ENCODE peak calls at places on chromosomes 2 and 18, in eight cellular contexts. One of them, this sample, is unnamed.
A peak's percentile ranks its signal among the peaks of the same experiment; 100 is the strongest.

GRCh38 chr18:23317975-23318675 is 135.0 kb upstream of the RIOK3 start:
- DNase-seq in stimulated activated CD8-positive, alpha-beta memory T cell treated with anti-CD3 and anti-CD28 coated beads, Interleukin-12 subunit alpha, Interleukin-12 subunit beta, amount 100 ng/mL, for 4 hours: no peak
- DNase-seq in cerebellar nuclear complex: no peak
- DNase-seq in iPS DF 6.9: no peak
- DNase-seq in foreskin fibroblast: peak; percentile 61
- DNase-seq in GM18507: no peak
- DNase-seq in activated T-helper 1 cell treated with Interleukin-2 at 50 U/mL for 16 hours: no peak
- DNase-seq in tibial nerve: no peak
- DNase-seq in this sample: no peak

GRCh38 chr2:61726456-61727209 is 127.2 kb downstream of the FAM161A start:
- DNase-seq in stimulated activated CD8-positive, alpha-beta memory T cell treated with anti-CD3 and anti-CD28 coated beads, Interleukin-12 subunit alpha, Interleukin-12 subunit beta, amount 100 ng/mL, for 4 hours: no peak
- DNase-seq in cerebellar nuclear complex: no peak
- DNase-seq in iPS DF 6.9: no peak
- DNase-seq in foreskin fibroblast: peak; percentile 21
- DNase-seq in GM18507: no peak
- DNase-seq in activated T-helper 1 cell treated with Interleukin-2 at 50 U/mL for 16 hours: no peak
- DNase-seq in tibial nerve: no peak
- DNase-seq in this sample: no peak

GRCh38 chr18:9101730-9102390 is 639 bp upstream of the NDUFV2 start:
- DNase-seq in stimulated activated CD8-positive, alpha-beta memory T cell treated with anti-CD3 and anti-CD28 coated beads, Interleukin-12 subunit alpha, Interleukin-12 subunit beta, amount 100 ng/mL, for 4 hours: no peak
- DNase-seq in cerebellar nuclear complex: no peak
- DNase-seq in iPS DF 6.9: no peak
- DNase-seq in foreskin fibroblast: peak; percentile 81
- DNase-seq in GM18507: no peak
- DNase-seq in activated T-helper 1 cell treated with Interleukin-2 at 50 U/mL for 16 hours: no peak
- DNase-seq in tibial nerve: no peak
- DNase-seq in this sample: no peak

GRCh38 chr2:101818531-101819451 is 121.3 kb downstream of the MAP4K4 start:
- DNase-seq in stimulated activated CD8-positive, alpha-beta memory T cell treated with anti-CD3 and anti-CD28 coated beads, Interleukin-12 subunit alpha, Interleukin-12 subunit beta, amount 100 ng/mL, for 4 hours: no peak
- DNase-seq in cerebellar nuclear complex: no peak
- DNase-seq in iPS DF 6.9: no peak
- DNase-seq in foreskin fibroblast: peak; percentile 83
- DNase-seq in GM18507: no peak
- DNase-seq in activated T-helper 1 cell treated with Interleukin-2 at 50 U/mL for 16 hours: no peak
- DNase-seq in tibial nerve: no peak
- DNase-seq in this sample: no peak

GRCh38 chr2:23292024-23292423 is 93.0 kb upstream of the KLHL29 start:
- DNase-seq in stimulated activated CD8-positive, alpha-beta memory T cell treated with anti-CD3 and anti-CD28 coated beads, Interleukin-12 subunit alpha, Interleukin-12 subunit beta, amount 100 ng/mL, for 4 hours: no peak
- DNase-seq in cerebellar nuclear complex: no peak
- DNase-seq in iPS DF 6.9: no peak
- DNase-seq in foreskin fibroblast: no peak
- DNase-seq in GM18507: no peak
- DNase-seq in activated T-helper 1 cell treated with Interleukin-2 at 50 U/mL for 16 hours: no peak
- DNase-seq in tibial nerve: no peak
- DNase-seq in this sample: no peak

GRCh38 chr2:10961490-10961875 is 49.7 kb downstream of the KCNF1 start:
- DNase-seq in stimulated activated CD8-positive, alpha-beta memory T cell treated with anti-CD3 and anti-CD28 coated beads, Interleukin-12 subunit alpha, Interleukin-12 subunit beta, amount 100 ng/mL, for 4 hours: no peak
- DNase-seq in cerebellar nuclear complex: no peak
- DNase-seq in iPS DF 6.9: no peak
- DNase-seq in foreskin fibroblast: no peak
- DNase-seq in GM18507: no peak
- DNase-seq in activated T-helper 1 cell treated with Interleukin-2 at 50 U/mL for 16 hours: no peak
- DNase-seq in tibial nerve: no peak
- DNase-seq in this sample: no peak

GRCh38 chr2:238259085-238260020 is 19.5 kb upstream of the HES6 start:
- DNase-seq in stimulated activated CD8-positive, alpha-beta memory T cell treated with anti-CD3 and anti-CD28 coated beads, Interleukin-12 subunit alpha, Interleukin-12 subunit beta, amount 100 ng/mL, for 4 hours: no peak
- DNase-seq in cerebellar nuclear complex: no peak
- DNase-seq in iPS DF 6.9: no peak
- DNase-seq in foreskin fibroblast: no peak
- DNase-seq in GM18507: no peak
- DNase-seq in activated T-helper 1 cell treated with Interleukin-2 at 50 U/mL for 16 hours: no peak
- DNase-seq in tibial nerve: no peak
- DNase-seq in this sample: no peak

GRCh38 chr2:120053891-120054290 is 41.0 kb downstream of the EPB41L5 start:
- DNase-seq in stimulated activated CD8-positive, alpha-beta memory T cell treated with anti-CD3 and anti-CD28 coated beads, Interleukin-12 subunit alpha, Interleukin-12 subunit beta, amount 100 ng/mL, for 4 hours: no peak
- DNase-seq in cerebellar nuclear complex: no peak
- DNase-seq in iPS DF 6.9: no peak
- DNase-seq in foreskin fibroblast: peak; percentile 24
- DNase-seq in GM18507: no peak
- DNase-seq in activated T-helper 1 cell treated with Interleukin-2 at 50 U/mL for 16 hours: no peak
- DNase-seq in tibial nerve: no peak
- DNase-seq in this sample: no peak

GRCh38 chr2:218406949-218407703 is 7.5 kb downstream of the CTDSP1 start:
- DNase-seq in stimulated activated CD8-positive, alpha-beta memory T cell treated with anti-CD3 and anti-CD28 coated beads, Interleukin-12 subunit alpha, Interleukin-12 subunit beta, amount 100 ng/mL, for 4 hours: peak; percentile 43
- DNase-seq in cerebellar nuclear complex: peak; percentile 20
- DNase-seq in iPS DF 6.9: no peak
- DNase-seq in foreskin fibroblast: peak; percentile 78
- DNase-seq in GM18507: no peak
- DNase-seq in activated T-helper 1 cell treated with Interleukin-2 at 50 U/mL for 16 hours: peak; percentile 56
- DNase-seq in tibial nerve: peak; percentile 63
- DNase-seq in this sample: peak; percentile 62

GRCh38 chr18:36527740-36528455 is 230.4 kb downstream of the FHOD3 start:
- DNase-seq in stimulated activated CD8-positive, alpha-beta memory T cell treated with anti-CD3 and anti-CD28 coated beads, Interleukin-12 subunit alpha, Interleukin-12 subunit beta, amount 100 ng/mL, for 4 hours: no peak
- DNase-seq in cerebellar nuclear complex: no peak
- DNase-seq in iPS DF 6.9: no peak
- DNase-seq in foreskin fibroblast: no peak
- DNase-seq in GM18507: no peak
- DNase-seq in activated T-helper 1 cell treated with Interleukin-2 at 50 U/mL for 16 hours: no peak
- DNase-seq in tibial nerve: no peak
- DNase-seq in this sample: no peak

GRCh38 chr18:57954928-57955327 is 89.1 kb upstream of the NEDD4L start:
- DNase-seq in stimulated activated CD8-positive, alpha-beta memory T cell treated with anti-CD3 and anti-CD28 coated beads, Interleukin-12 subunit alpha, Interleukin-12 subunit beta, amount 100 ng/mL, for 4 hours: no peak
- DNase-seq in cerebellar nuclear complex: no peak
- DNase-seq in iPS DF 6.9: no peak
- DNase-seq in foreskin fibroblast: no peak
- DNase-seq in GM18507: no peak
- DNase-seq in activated T-helper 1 cell treated with Interleukin-2 at 50 U/mL for 16 hours: no peak
- DNase-seq in tibial nerve: no peak
- DNase-seq in this sample: no peak

GRCh38 chr2:234003972-234004617 is 46.4 kb upstream of the SPP2 start:
- DNase-seq in stimulated activated CD8-positive, alpha-beta memory T cell treated with anti-CD3 and anti-CD28 coated beads, Interleukin-12 subunit alpha, Interleukin-12 subunit beta, amount 100 ng/mL, for 4 hours: no peak
- DNase-seq in cerebellar nuclear complex: no peak
- DNase-seq in iPS DF 6.9: no peak
- DNase-seq in foreskin fibroblast: peak; percentile 96
- DNase-seq in GM18507: no peak
- DNase-seq in activated T-helper 1 cell treated with Interleukin-2 at 50 U/mL for 16 hours: no peak
- DNase-seq in tibial nerve: no peak
- DNase-seq in this sample: no peak

GRCh38 chr2:23291274-23291673 is 93.7 kb upstream of the KLHL29 start:
- DNase-seq in stimulated activated CD8-positive, alpha-beta memory T cell treated with anti-CD3 and anti-CD28 coated beads, Interleukin-12 subunit alpha, Interleukin-12 subunit beta, amount 100 ng/mL, for 4 hours: no peak
- DNase-seq in cerebellar nuclear complex: no peak
- DNase-seq in iPS DF 6.9: no peak
- DNase-seq in foreskin fibroblast: no peak
- DNase-seq in GM18507: no peak
- DNase-seq in activated T-helper 1 cell treated with Interleukin-2 at 50 U/mL for 16 hours: no peak
- DNase-seq in tibial nerve: no peak
- DNase-seq in this sample: no peak

GRCh38 chr2:232501331-232501771 is 13.7 kb upstream of the ECEL1 start:
- DNase-seq in stimulated activated CD8-positive, alpha-beta memory T cell treated with anti-CD3 and anti-CD28 coated beads, Interleukin-12 subunit alpha, Interleukin-12 subunit beta, amount 100 ng/mL, for 4 hours: no peak
- DNase-seq in cerebellar nuclear complex: no peak
- DNase-seq in iPS DF 6.9: no peak
- DNase-seq in foreskin fibroblast: no peak
- DNase-seq in GM18507: no peak
- DNase-seq in activated T-helper 1 cell treated with Interleukin-2 at 50 U/mL for 16 hours: no peak
- DNase-seq in tibial nerve: no peak
- DNase-seq in this sample: peak; percentile 80

GRCh38 chr2:37809525-37809924 is 115.6 kb upstream of the RMDN2 start:
- DNase-seq in stimulated activated CD8-positive, alpha-beta memory T cell treated with anti-CD3 and anti-CD28 coated beads, Interleukin-12 subunit alpha, Interleukin-12 subunit beta, amount 100 ng/mL, for 4 hours: no peak
- DNase-seq in cerebellar nuclear complex: no peak
- DNase-seq in iPS DF 6.9: no peak
- DNase-seq in foreskin fibroblast: peak; percentile 81
- DNase-seq in GM18507: no peak
- DNase-seq in activated T-helper 1 cell treated with Interleukin-2 at 50 U/mL for 16 hours: no peak
- DNase-seq in tibial nerve: peak; percentile 31
- DNase-seq in this sample: peak; percentile 70

GRCh38 chr2:98757904-98758421 is 27.0 kb upstream of the MGAT4A start:
- DNase-seq in stimulated activated CD8-positive, alpha-beta memory T cell treated with anti-CD3 and anti-CD28 coated beads, Interleukin-12 subunit alpha, Interleukin-12 subunit beta, amount 100 ng/mL, for 4 hours: peak; percentile 17
- DNase-seq in cerebellar nuclear complex: no peak
- DNase-seq in iPS DF 6.9: no peak
- DNase-seq in foreskin fibroblast: peak; percentile 89
- DNase-seq in GM18507: peak; percentile 66
- DNase-seq in activated T-helper 1 cell treated with Interleukin-2 at 50 U/mL for 16 hours: peak; percentile 47
- DNase-seq in tibial nerve: peak; percentile 26
- DNase-seq in this sample: no peak

GRCh38 chr2:147806846-147807245 is 38.0 kb upstream of the ACVR2A start:
- DNase-seq in stimulated activated CD8-positive, alpha-beta memory T cell treated with anti-CD3 and anti-CD28 coated beads, Interleukin-12 subunit alpha, Interleukin-12 subunit beta, amount 100 ng/mL, for 4 hours: no peak
- DNase-seq in cerebellar nuclear complex: no peak
- DNase-seq in iPS DF 6.9: no peak
- DNase-seq in foreskin fibroblast: no peak
- DNase-seq in GM18507: no peak
- DNase-seq in activated T-helper 1 cell treated with Interleukin-2 at 50 U/mL for 16 hours: no peak
- DNase-seq in tibial nerve: no peak
- DNase-seq in this sample: no peak

GRCh38 chr2:216109962-216110614 is 940 bp downstream of the XRCC5 start:
- DNase-seq in stimulated activated CD8-positive, alpha-beta memory T cell treated with anti-CD3 and anti-CD28 coated beads, Interleukin-12 subunit alpha, Interleukin-12 subunit beta, amount 100 ng/mL, for 4 hours: no peak
- DNase-seq in cerebellar nuclear complex: no peak
- DNase-seq in iPS DF 6.9: no peak
- DNase-seq in foreskin fibroblast: peak; percentile 71
- DNase-seq in GM18507: no peak
- DNase-seq in activated T-helper 1 cell treated with Interleukin-2 at 50 U/mL for 16 hours: no peak
- DNase-seq in tibial nerve: no peak
- DNase-seq in this sample: peak; percentile 49

GRCh38 chr2:189347540-189347939 is 93.7 kb upstream of the WDR75 start:
- DNase-seq in stimulated activated CD8-positive, alpha-beta memory T cell treated with anti-CD3 and anti-CD28 coated beads, Interleukin-12 subunit alpha, Interleukin-12 subunit beta, amount 100 ng/mL, for 4 hours: no peak
- DNase-seq in cerebellar nuclear complex: no peak
- DNase-seq in iPS DF 6.9: no peak
- DNase-seq in foreskin fibroblast: peak; percentile 93
- DNase-seq in GM18507: no peak
- DNase-seq in activated T-helper 1 cell treated with Interleukin-2 at 50 U/mL for 16 hours: no peak
- DNase-seq in tibial nerve: no peak
- DNase-seq in this sample: peak; percentile 13

GRCh38 chr18:3380384-3380961 is 69.5 kb upstream of the TGIF1 start:
- DNase-seq in stimulated activated CD8-positive, alpha-beta memory T cell treated with anti-CD3 and anti-CD28 coated beads, Interleukin-12 subunit alpha, Interleukin-12 subunit beta, amount 100 ng/mL, for 4 hours: no peak
- DNase-seq in cerebellar nuclear complex: no peak
- DNase-seq in iPS DF 6.9: no peak
- DNase-seq in foreskin fibroblast: peak; percentile 2
- DNase-seq in GM18507: no peak
- DNase-seq in activated T-helper 1 cell treated with Interleukin-2 at 50 U/mL for 16 hours: no peak
- DNase-seq in tibial nerve: no peak
- DNase-seq in this sample: no peak

GRCh38 chr2:73931531-73932500 is 5.1 kb downstream of the DGUOK start:
- DNase-seq in stimulated activated CD8-positive, alpha-beta memory T cell treated with anti-CD3 and anti-CD28 coated beads, Interleukin-12 subunit alpha, Interleukin-12 subunit beta, amount 100 ng/mL, for 4 hours: peak; percentile 27
- DNase-seq in cerebellar nuclear complex: no peak
- DNase-seq in iPS DF 6.9: no peak
- DNase-seq in foreskin fibroblast: peak; percentile 71
- DNase-seq in GM18507: no peak
- DNase-seq in activated T-helper 1 cell treated with Interleukin-2 at 50 U/mL for 16 hours: no peak
- DNase-seq in tibial nerve: no peak
- DNase-seq in this sample: no peak

GRCh38 chr2:133829686-133830085 is 261.4 kb upstream of the NCKAP5 start:
- DNase-seq in stimulated activated CD8-positive, alpha-beta memory T cell treated with anti-CD3 and anti-CD28 coated beads, Interleukin-12 subunit alpha, Interleukin-12 subunit beta, amount 100 ng/mL, for 4 hours: no peak
- DNase-seq in cerebellar nuclear complex: no peak
- DNase-seq in iPS DF 6.9: no peak
- DNase-seq in foreskin fibroblast: no peak
- DNase-seq in GM18507: no peak
- DNase-seq in activated T-helper 1 cell treated with Interleukin-2 at 50 U/mL for 16 hours: no peak
- DNase-seq in tibial nerve: no peak
- DNase-seq in this sample: no peak

GRCh38 chr2:37085731-37086147 is 1.4 kb downstream of the GPATCH11 start:
- DNase-seq in stimulated activated CD8-positive, alpha-beta memory T cell treated with anti-CD3 and anti-CD28 coated beads, Interleukin-12 subunit alpha, Interleukin-12 subunit beta, amount 100 ng/mL, for 4 hours: no peak
- DNase-seq in cerebellar nuclear complex: no peak
- DNase-seq in iPS DF 6.9: no peak
- DNase-seq in foreskin fibroblast: peak; percentile 71
- DNase-seq in GM18507: no peak
- DNase-seq in activated T-helper 1 cell treated with Interleukin-2 at 50 U/mL for 16 hours: no peak
- DNase-seq in tibial nerve: no peak
- DNase-seq in this sample: no peak

GRCh38 chr18:68083776-68084175 is 567.3 kb upstream of the DSEL start:
- DNase-seq in stimulated activated CD8-positive, alpha-beta memory T cell treated with anti-CD3 and anti-CD28 coated beads, Interleukin-12 subunit alpha, Interleukin-12 subunit beta, amount 100 ng/mL, for 4 hours: no peak
- DNase-seq in cerebellar nuclear complex: no peak
- DNase-seq in iPS DF 6.9: no peak
- DNase-seq in foreskin fibroblast: no peak
- DNase-seq in GM18507: no peak
- DNase-seq in activated T-helper 1 cell treated with Interleukin-2 at 50 U/mL for 16 hours: no peak
- DNase-seq in tibial nerve: no peak
- DNase-seq in this sample: no peak

GRCh38 chr2:11872247-11872947 is 126.0 kb downstream of the LPIN1 start:
- DNase-seq in stimulated activated CD8-positive, alpha-beta memory T cell treated with anti-CD3 and anti-CD28 coated beads, Interleukin-12 subunit alpha, Interleukin-12 subunit beta, amount 100 ng/mL, for 4 hours: no peak
- DNase-seq in cerebellar nuclear complex: no peak
- DNase-seq in iPS DF 6.9: no peak
- DNase-seq in foreskin fibroblast: no peak
- DNase-seq in GM18507: no peak
- DNase-seq in activated T-helper 1 cell treated with Interleukin-2 at 50 U/mL for 16 hours: no peak
- DNase-seq in tibial nerve: no peak
- DNase-seq in this sample: no peak

GRCh38 chr2:29000481-29000880 is 19.4 kb downstream of the TOGARAM2 start:
- DNase-seq in stimulated activated CD8-positive, alpha-beta memory T cell treated with anti-CD3 and anti-CD28 coated beads, Interleukin-12 subunit alpha, Interleukin-12 subunit beta, amount 100 ng/mL, for 4 hours: peak; percentile 21
- DNase-seq in cerebellar nuclear complex: no peak
- DNase-seq in iPS DF 6.9: no peak
- DNase-seq in foreskin fibroblast: no peak
- DNase-seq in GM18507: peak; percentile 60
- DNase-seq in activated T-helper 1 cell treated with Interleukin-2 at 50 U/mL for 16 hours: no peak
- DNase-seq in tibial nerve: no peak
- DNase-seq in this sample: no peak

GRCh38 chr2:219624565-219624964 is 2.9 kb upstream of the SLC4A3 start:
- DNase-seq in stimulated activated CD8-positive, alpha-beta memory T cell treated with anti-CD3 and anti-CD28 coated beads, Interleukin-12 subunit alpha, Interleukin-12 subunit beta, amount 100 ng/mL, for 4 hours: no peak
- DNase-seq in cerebellar nuclear complex: no peak
- DNase-seq in iPS DF 6.9: no peak
- DNase-seq in foreskin fibroblast: no peak
- DNase-seq in GM18507: no peak
- DNase-seq in activated T-helper 1 cell treated with Interleukin-2 at 50 U/mL for 16 hours: no peak
- DNase-seq in tibial nerve: no peak
- DNase-seq in this sample: no peak

GRCh38 chr18:72114801-72115594 is 429.1 kb downstream of the CBLN2 start:
- DNase-seq in stimulated activated CD8-positive, alpha-beta memory T cell treated with anti-CD3 and anti-CD28 coated beads, Interleukin-12 subunit alpha, Interleukin-12 subunit beta, amount 100 ng/mL, for 4 hours: no peak
- DNase-seq in cerebellar nuclear complex: no peak
- DNase-seq in iPS DF 6.9: no peak
- DNase-seq in foreskin fibroblast: no peak
- DNase-seq in GM18507: no peak
- DNase-seq in activated T-helper 1 cell treated with Interleukin-2 at 50 U/mL for 16 hours: no peak
- DNase-seq in tibial nerve: no peak
- DNase-seq in this sample: no peak

GRCh38 chr18:6732952-6733351 is 3.4 kb downstream of the ARHGAP28 start:
- DNase-seq in stimulated activated CD8-positive, alpha-beta memory T cell treated with anti-CD3 and anti-CD28 coated beads, Interleukin-12 subunit alpha, Interleukin-12 subunit beta, amount 100 ng/mL, for 4 hours: no peak
- DNase-seq in cerebellar nuclear complex: no peak
- DNase-seq in iPS DF 6.9: no peak
- DNase-seq in foreskin fibroblast: peak; percentile 34
- DNase-seq in GM18507: no peak
- DNase-seq in activated T-helper 1 cell treated with Interleukin-2 at 50 U/mL for 16 hours: no peak
- DNase-seq in tibial nerve: no peak
- DNase-seq in this sample: no peak

GRCh38 chr2:151071382-151071781 is 190.3 kb downstream of the RBM43 start:
- DNase-seq in stimulated activated CD8-positive, alpha-beta memory T cell treated with anti-CD3 and anti-CD28 coated beads, Interleukin-12 subunit alpha, Interleukin-12 subunit beta, amount 100 ng/mL, for 4 hours: no peak
- DNase-seq in cerebellar nuclear complex: no peak
- DNase-seq in iPS DF 6.9: peak; percentile 25
- DNase-seq in foreskin fibroblast: peak; percentile 82
- DNase-seq in GM18507: no peak
- DNase-seq in activated T-helper 1 cell treated with Interleukin-2 at 50 U/mL for 16 hours: no peak
- DNase-seq in tibial nerve: no peak
- DNase-seq in this sample: no peak

GRCh38 chr2:217837001-217837491 is 165.7 kb downstream of the TNS1 start:
- DNase-seq in stimulated activated CD8-positive, alpha-beta memory T cell treated with anti-CD3 and anti-CD28 coated beads, Interleukin-12 subunit alpha, Interleukin-12 subunit beta, amount 100 ng/mL, for 4 hours: no peak
- DNase-seq in cerebellar nuclear complex: no peak
- DNase-seq in iPS DF 6.9: no peak
- DNase-seq in foreskin fibroblast: peak; percentile 88
- DNase-seq in GM18507: no peak
- DNase-seq in activated T-helper 1 cell treated with Interleukin-2 at 50 U/mL for 16 hours: no peak
- DNase-seq in tibial nerve: peak; percentile 77
- DNase-seq in this sample: no peak

GRCh38 chr2:239577913-239578312 is 177.1 kb upstream of the HDAC4 start:
- DNase-seq in stimulated activated CD8-positive, alpha-beta memory T cell treated with anti-CD3 and anti-CD28 coated beads, Interleukin-12 subunit alpha, Interleukin-12 subunit beta, amount 100 ng/mL, for 4 hours: no peak
- DNase-seq in cerebellar nuclear complex: no peak
- DNase-seq in iPS DF 6.9: no peak
- DNase-seq in foreskin fibroblast: no peak
- DNase-seq in GM18507: no peak
- DNase-seq in activated T-helper 1 cell treated with Interleukin-2 at 50 U/mL for 16 hours: no peak
- DNase-seq in tibial nerve: no peak
- DNase-seq in this sample: no peak

GRCh38 chr2:148020036-148020357 is 540 bp downstream of the ORC4 start:
- DNase-seq in stimulated activated CD8-positive, alpha-beta memory T cell treated with anti-CD3 and anti-CD28 coated beads, Interleukin-12 subunit alpha, Interleukin-12 subunit beta, amount 100 ng/mL, for 4 hours: no peak
- DNase-seq in cerebellar nuclear complex: no peak
- DNase-seq in iPS DF 6.9: no peak
- DNase-seq in foreskin fibroblast: no peak
- DNase-seq in GM18507: no peak
- DNase-seq in activated T-helper 1 cell treated with Interleukin-2 at 50 U/mL for 16 hours: no peak
- DNase-seq in tibial nerve: no peak
- DNase-seq in this sample: no peak

GRCh38 chr2:109478906-109479493 is 134.8 kb downstream of the SEPTIN10 start:
- DNase-seq in stimulated activated CD8-positive, alpha-beta memory T cell treated with anti-CD3 and anti-CD28 coated beads, Interleukin-12 subunit alpha, Interleukin-12 subunit beta, amount 100 ng/mL, for 4 hours: no peak
- DNase-seq in cerebellar nuclear complex: no peak
- DNase-seq in iPS DF 6.9: no peak
- DNase-seq in foreskin fibroblast: no peak
- DNase-seq in GM18507: no peak
- DNase-seq in activated T-helper 1 cell treated with Interleukin-2 at 50 U/mL for 16 hours: no peak
- DNase-seq in tibial nerve: no peak
- DNase-seq in this sample: no peak

This sample was measured in HAP-1.